ENCODE peak calls at places on chromosomes 4 and X, in ten cellular contexts. L is activated T-cell treated with anti-CD3 and anti-CD28 coated beads, Interleukin-2, amount 50 U/mL, for 72 hours; N is AML-193; H is stimulated activated CD4-positive, alpha-beta T cell treated with anti-CD3 and anti-CD28 coated beads, Interleukin-15, amount 100 ng/mL, for 24 hours; Q is heart right ventricle; P is D341Med; G is suprapubic skin; O is SW480; X is HEK293T; C is effector memory CD8-positive, alpha-beta T cell. S is an unnamed sample.

GRCh38 chr4:140103676-140104075 is 50.3 kb downstream of the MAML3 start:
- DNase-seq in L (peak; percentile 81), N (peak; percentile 79), H (peak; percentile 59), Q (no peak), P (no peak), G (no peak), O (peak; percentile 16), X (no peak), C (no peak), S (no peak)

GRCh38 chr4:139469869-139470268 is 15.9 kb downstream of the RAB33B start:
- DNase-seq in L (no peak), N (no peak), H (no peak), Q (no peak), P (no peak), G (no peak), O (no peak), X (no peak), C (no peak), S (no peak)

GRCh38 chr4:159358226-159358625 is 255.3 kb downstream of the RAPGEF2 start:
- DNase-seq in L (no peak), N (no peak), H (no peak), Q (no peak), P (no peak), G (no peak), O (no peak), X (no peak), C (no peak), S (no peak)

GRCh38 chr4:78185117-78185516 is 128.0 kb downstream of the FRAS1 start:
- DNase-seq in L (no peak), N (no peak), H (no peak), Q (no peak), P (no peak), G (no peak), O (no peak), X (no peak), C (no peak), S (no peak)

GRCh38 chr4:76799718-76800117 is 98.2 kb downstream of the SOWAHB start:
- DNase-seq in L (no peak), N (no peak), H (no peak), Q (no peak), P (no peak), G (no peak), O (peak; percentile 34), X (no peak), C (no peak), S (no peak)

GRCh38 chr4:147550626-147551250 is 66.5 kb upstream of the TMEM184C start:
- DNase-seq in L (peak; percentile 1), N (no peak), H (no peak), Q (no peak), P (no peak), G (no peak), O (no peak), X (no peak), C (no peak), S (peak; percentile 75)

GRCh38 chrX:115898382-115899001 is 272.1 kb upstream of the AGTR2 start:
- DNase-seq in L (peak; percentile 81), N (no peak), H (no peak), Q (no peak), P (no peak), G (peak; percentile 78), O (no peak), X (peak; percentile 48), C (no peak), S (peak; percentile 78)

GRCh38 chr4:138861130-138861529 is 154.5 kb upstream of the NOCT start:
- DNase-seq in L (no peak), N (no peak), H (no peak), Q (no peak), P (no peak), G (no peak), O (no peak), X (no peak), C (no peak), S (no peak)

GRCh38 chr4:67332627-67333026 is 212.7 kb downstream of the CENPC start:
- DNase-seq in L (no peak), N (peak; percentile 10), H (no peak), Q (no peak), P (peak; percentile 41), G (no peak), O (peak; percentile 6), X (peak; percentile 47), C (no peak), S (peak; percentile 12)

GRCh38 chrX:154791951-154792350 is 13.3 kb downstream of the MPP1 start:
- DNase-seq in L (peak; percentile 25), N (no peak), H (no peak), Q (no peak), P (no peak), G (no peak), O (no peak), X (no peak), C (no peak), S (no peak)

GRCh38 chr4:118173956-118174355 is 139.7 kb downstream of the NDST3 start:
- DNase-seq in L (no peak), N (no peak), H (no peak), Q (no peak), P (no peak), G (no peak), O (peak; percentile 16), X (no peak), C (no peak), S (no peak)

GRCh38 chr4:113809313-113809712 is 47.8 kb upstream of the CAMK2D start:
- DNase-seq in L (no peak), N (peak; percentile 3), H (no peak), Q (peak; percentile 10), P (no peak), G (peak; percentile 58), O (no peak), X (no peak), C (no peak), S (no peak)

GRCh38 chr4:66045913-66046312 is 375.6 kb upstream of the EPHA5 start:
- DNase-seq in L (no peak), N (no peak), H (no peak), Q (no peak), P (peak; percentile 50), G (no peak), O (no peak), X (no peak), C (no peak), S (no peak)

GRCh38 chr4:1477045-1477905 is 71.0 kb upstream of the NKX1-1 start:
- DNase-seq in L (no peak), N (no peak), H (no peak), Q (no peak), P (peak; percentile 14), G (peak; percentile 44), O (no peak), X (no peak), C (no peak), S (no peak)

GRCh38 chr4:107379054-107379869 is 340.8 kb downstream of the PAPSS1 start:
- DNase-seq in L (no peak), N (no peak), H (no peak), Q (no peak), P (no peak), G (no peak), O (no peak), X (no peak), C (no peak), S (no peak)

GRCh38 chr4:3744901-3745300 is 21.3 kb upstream of the ADRA2C start:
- DNase-seq in L (no peak), N (no peak), H (no peak), Q (no peak), P (no peak), G (no peak), O (no peak), X (no peak), C (no peak), S (no peak)

GRCh38 chrX:39672405-39672804 is 425.4 kb downstream of the BCOR start:
- DNase-seq in L (no peak), N (no peak), H (no peak), Q (no peak), P (no peak), G (no peak), O (no peak), X (no peak), C (no peak), S (no peak)

GRCh38 chr4:168484626-168485025 is 4.3 kb upstream of the DDX60L start:
- DNase-seq in L (no peak), N (no peak), H (no peak), Q (no peak), P (no peak), G (no peak), O (no peak), X (no peak), C (no peak), S (no peak)

GRCh38 chrX:37644381-37645305 is 40.9 kb upstream of the XK start:
- DNase-seq in L (no peak), N (no peak), H (no peak), Q (no peak), P (no peak), G (no peak), O (peak; percentile 65), X (no peak), C (no peak), S (no peak)

GRCh38 chr4:36773467-36773866 is 471.1 kb upstream of the NWD2 start:
- DNase-seq in L (no peak), N (no peak), H (no peak), Q (no peak), P (no peak), G (no peak), O (no peak), X (no peak), C (no peak), S (no peak)

GRCh38 chr4:88605744-88606143 is 13.5 kb downstream of the HERC3 start:
- DNase-seq in L (no peak), N (no peak), H (no peak), Q (no peak), P (no peak), G (no peak), O (no peak), X (no peak), C (peak; percentile 10), S (no peak)

GRCh38 chr4:76950846-76951321 is 1.3 kb downstream of the SEPTIN11 start:
- DNase-seq in L (no peak), N (no peak), H (peak; percentile 19), Q (peak; percentile 21), P (peak; percentile 65), G (no peak), O (peak; percentile 24), X (no peak), C (no peak), S (peak; percentile 32)

GRCh38 chr4:83631066-83631465 is 95.2 kb downstream of the GPAT3 start:
- DNase-seq in L (no peak), N (no peak), H (no peak), Q (no peak), P (no peak), G (no peak), O (no peak), X (no peak), C (no peak), S (no peak)

GRCh38 chr4:116015062-116015461 is 901.6 kb upstream of the NDST4 start:
- DNase-seq in L (no peak), N (no peak), H (no peak), Q (no peak), P (no peak), G (no peak), O (no peak), X (no peak), C (no peak), S (no peak)

GRCh38 chr4:96131186-96131585 is 291.3 kb downstream of the PDHA2 start:
- DNase-seq in L (no peak), N (no peak), H (no peak), Q (no peak), P (no peak), G (no peak), O (no peak), X (no peak), C (no peak), S (no peak)

GRCh38 chrX:68175569-68175968 is 257.7 kb downstream of the OPHN1 start:
- DNase-seq in L (no peak), N (no peak), H (no peak), Q (no peak), P (no peak), G (no peak), O (no peak), X (no peak), C (no peak), S (no peak)

GRCh38 chr4:73631565-73632226 is 11.5 kb upstream of the RASSF6 start:
- DNase-seq in L (no peak), N (no peak), H (no peak), Q (no peak), P (no peak), G (no peak), O (no peak), X (no peak), C (no peak), S (no peak)

GRCh38 chr4:113971706-113972360 is 7.6 kb downstream of the ARSJ start:
- DNase-seq in L (no peak), N (no peak), H (no peak), Q (no peak), P (no peak), G (no peak), O (no peak), X (no peak), C (no peak), S (no peak)

S was measured in SK-N-DZ.